ENCODE peak calls at places on chromosomes 2 and 18, in four cellular contexts. D is fibroblast of mammary gland, U is epithelial cell of esophagus, V is fibroblast of pulmonary artery. O is an unnamed sample.

GRCh38 chr2:235095569-235095968 is 143.8 kb downstream of the SH3BP4 start:
- DNase-seq in D (peak), U (peak), V (peak), O (peak)

GRCh38 chr2:146853741-146854444 is 990.9 kb upstream of the ACVR2A start:
- DNase-seq in D (peak), U (peak), V (peak), O (peak)

GRCh38 chr18:3447035-3447894 is 2.7 kb upstream of the TGIF1 start:
- DNase-seq in D (peak), U (peak), V (peak), O (peak)

GRCh38 chr18:6488956-6489355 is 74.2 kb upstream of the L3MBTL4 start:
- DNase-seq in D (peak), U (no peak), V (no peak), O (no peak)

GRCh38 chr2:218217366-218218309 is 649 bp downstream of the ARPC2 start:
- DNase-seq in D (no peak), U (peak), V (peak), O (peak)

GRCh38 chr18:46324556-46324955 is 220.4 kb downstream of the HAUS1 start:
- DNase-seq in D (peak), U (peak), V (peak), O (peak)

GRCh38 chr2:191318729-191319078 is 73.5 kb downstream of the MYO1B start:
- DNase-seq in D (peak), U (peak), V (peak), O (peak)

GRCh38 chr2:224194161-224194560 is 155.1 kb upstream of the SERPINE2 start:
- DNase-seq in D (no peak), U (peak), V (no peak), O (no peak)

GRCh38 chr2:120430957-120431356 is 85.0 kb downstream of the INHBB start:
- DNase-seq in D (no peak), U (no peak), V (no peak), O (no peak)

GRCh38 chr2:65918760-65919187 is 486.4 kb upstream of the SPRED2 start:
- DNase-seq in D (no peak), U (peak), V (no peak), O (no peak)

GRCh38 chr2:3377279-3377611 is 373 bp downstream of the EIPR1 start:
- DNase-seq in D (peak), U (peak), V (peak), O (peak)

GRCh38 chr18:76456823-76457222 is 38.2 kb downstream of the ZNF516 start:
- DNase-seq in D (no peak), U (no peak), V (no peak), O (no peak)

GRCh38 chr2:38128653-38129052 is 52.7 kb upstream of the CYP1B1 start:
- DNase-seq in D (peak), U (no peak), V (peak), O (peak)

GRCh38 chr18:44807766-44808165 is 127.1 kb downstream of the SETBP1 start:
- DNase-seq in D (no peak), U (no peak), V (no peak), O (no peak)

GRCh38 chr2:2834105-2834504 is 503.0 kb upstream of the MYT1L start:
- DNase-seq in D (no peak), U (no peak), V (no peak), O (no peak)

GRCh38 chr2:121567957-121568409 is 37.3 kb downstream of the RNU4ATAC start:
- DNase-seq in D (peak), U (no peak), V (no peak), O (no peak)

GRCh38 chr2:111638274-111638877 is 245.6 kb downstream of the ANAPC1 start:
- DNase-seq in D (no peak), U (no peak), V (no peak), O (no peak)

GRCh38 chr2:69997296-69998184 is 36.1 kb upstream of the ASPRV1 start:
- DNase-seq in D (peak), U (peak), V (peak), O (peak)

GRCh38 chr2:235030126-235030525 is 78.3 kb downstream of the SH3BP4 start:
- DNase-seq in D (no peak), U (no peak), V (no peak), O (no peak)

GRCh38 chr2:176755537-176756135 is 457.0 kb upstream of the HNRNPA3 start:
- DNase-seq in D (no peak), U (no peak), V (no peak), O (no peak)

GRCh38 chr2:237556773-237557632 is 9.4 kb upstream of the PRLH start:
- DNase-seq in D (no peak), U (no peak), V (no peak), O (no peak)
- H3K4me3 ChIP-seq in D (no peak), U (no peak), V (no peak), O (no peak)

GRCh38 chr2:136801628-136802027 is 36.3 kb downstream of the THSD7B start:
- DNase-seq in D (no peak), U (no peak), V (no peak), O (no peak)

DNA sequence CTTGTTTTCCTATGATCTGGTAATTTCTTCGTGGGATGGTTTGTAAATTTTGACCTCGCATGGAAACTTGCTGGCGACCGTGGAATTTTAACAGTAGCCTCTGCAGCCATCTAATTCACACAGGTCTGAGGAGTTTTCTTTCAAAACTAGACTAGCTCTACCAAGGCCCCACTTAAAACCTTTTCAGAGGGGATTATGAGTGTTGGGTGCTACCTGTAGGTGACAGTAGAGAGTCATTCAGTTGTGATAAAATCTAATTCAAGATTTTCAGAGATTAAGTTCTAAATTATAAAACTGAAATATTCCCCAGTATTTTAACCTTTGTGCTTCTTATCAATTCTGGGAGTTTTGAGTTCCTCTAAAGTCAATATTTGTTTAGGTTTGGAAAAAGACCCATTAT is 31.0 kb downstream of the THSD7B start:
- DNase-seq in D (no peak), U (no peak), V (no peak), O (no peak)
- TF ChIP-seq CTCF in D (no peak), U (no peak), V (no peak), O (no peak)

DNA sequence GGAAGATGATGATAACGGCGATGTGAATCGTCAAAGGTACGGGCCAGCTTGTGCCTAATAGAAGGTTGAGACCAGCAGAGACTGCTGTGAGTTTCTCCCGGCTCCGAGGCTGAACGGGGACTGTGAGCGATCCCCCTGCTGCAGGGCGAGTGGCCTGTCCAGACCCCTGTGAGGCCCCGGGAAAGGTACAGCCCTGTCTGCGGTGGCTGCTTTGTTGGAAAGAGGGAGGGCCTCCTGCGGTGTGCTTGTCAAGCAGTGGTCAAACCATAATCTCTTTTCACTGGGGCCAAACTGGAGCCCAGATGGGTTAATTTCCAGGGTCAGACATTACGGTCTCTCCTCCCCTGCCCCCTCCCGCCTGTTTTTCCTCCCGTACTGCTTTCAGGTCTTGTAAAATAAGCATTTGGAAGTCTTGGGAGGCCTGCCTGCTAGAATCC is 3.0 kb downstream of the FZD7 start:
- DNase-seq in D (peak), U (no peak), V (no peak), O (no peak)
- H3K4me3 ChIP-seq in D (peak), U (no peak), V (no peak), O (peak)

DNA sequence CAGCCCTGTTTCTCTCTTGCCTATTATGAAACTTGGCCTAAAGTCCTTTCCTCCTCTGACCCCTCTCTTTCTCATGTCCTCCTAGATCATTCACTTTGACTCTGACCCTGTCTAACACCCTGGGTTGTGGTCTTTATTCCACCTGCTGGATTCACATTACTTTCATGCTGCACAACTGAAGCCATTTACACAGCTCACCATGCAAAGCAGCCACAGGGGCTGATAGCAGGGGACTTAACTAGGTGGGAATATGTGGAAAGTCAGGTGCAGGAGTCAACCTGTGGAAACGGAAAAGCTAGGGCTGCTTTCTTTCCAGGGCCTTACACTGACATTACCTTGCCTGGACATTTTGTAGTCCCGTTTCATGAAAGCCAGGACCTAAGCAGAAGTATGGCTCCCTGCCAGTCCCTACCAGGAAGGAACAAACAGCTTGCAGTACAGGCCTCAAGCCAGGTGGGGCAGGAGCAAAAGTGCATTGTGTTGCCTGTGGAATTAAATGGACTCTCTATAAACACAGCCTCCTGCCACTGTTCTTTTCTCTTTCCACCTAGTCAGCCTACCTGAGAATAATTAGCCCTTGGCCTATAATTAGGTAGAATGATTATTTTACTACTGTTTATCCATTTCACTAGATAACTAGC is 11.8 kb downstream of the MAPRE3 start:
- DNase-seq in D (peak), U (peak), V (peak), O (no peak)
- TF ChIP-seq CTCF in D (peak), U (peak), V (peak), O (peak)

GRCh38 chr2:10078704-10079191 is 1.5 kb downstream of the CYS1 start:
- DNase-seq in D (no peak), U (no peak), V (peak), O (peak)
- H3K4me3 ChIP-seq in D (no peak), U (no peak), V (peak), O (peak)

GRCh38 chr2:29343830-29344229 is 228.6 kb downstream of the CLIP4 start:
- DNase-seq in D (no peak), U (peak), V (no peak), O (no peak)

GRCh38 chr2:29345236-29345635 is 230.0 kb downstream of the CLIP4 start:
- DNase-seq in D (no peak), U (no peak), V (no peak), O (no peak)

GRCh38 chr2:29349316-29350030 is 234.3 kb downstream of the CLIP4 start:
- DNase-seq in D (no peak), U (no peak), V (no peak), O (no peak)

DNA sequence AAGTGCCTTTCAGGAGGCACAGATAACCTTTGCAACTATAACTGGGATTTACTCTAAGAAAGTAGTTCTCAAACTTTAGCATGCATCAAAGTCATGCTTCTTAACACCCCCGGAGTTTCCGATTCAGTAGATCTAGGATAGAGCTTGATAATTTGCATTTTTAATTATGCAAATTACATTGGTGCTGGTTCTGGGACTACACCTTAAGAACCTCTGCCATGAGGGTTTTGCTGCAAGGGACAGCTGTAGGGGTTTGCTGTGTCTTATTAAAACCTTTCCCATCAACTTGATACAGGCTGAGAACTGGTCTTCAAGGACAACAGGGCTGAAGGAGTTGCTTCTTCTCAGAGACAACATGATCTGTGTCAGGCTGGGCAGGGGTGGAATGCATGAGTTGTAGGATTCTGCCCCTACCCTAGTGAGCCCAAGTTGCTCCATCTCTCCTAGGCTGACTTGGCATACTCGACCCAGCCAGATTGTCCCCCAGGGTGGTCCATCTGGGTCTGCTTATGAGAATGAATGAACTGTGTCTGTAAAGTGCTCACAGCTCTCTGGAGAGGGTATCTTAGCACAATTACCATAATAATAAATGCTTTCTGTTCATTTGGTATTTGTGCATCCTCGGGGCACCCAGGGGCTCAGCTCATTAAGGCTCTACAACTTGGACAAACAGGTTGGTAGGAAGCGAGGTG is 232.7 kb downstream of the CLIP4 start:
- DNase-seq in D (no peak), U (no peak), V (no peak), O (no peak)
- TF ChIP-seq CTCF in D (no peak), U (no peak), V (no peak), O (no peak)

GRCh38 chr2:192487636-192488035 is 292.9 kb upstream of the TMEFF2 start:
- DNase-seq in D (no peak), U (no peak), V (no peak), O (no peak)
- H3K4me3 ChIP-seq in D (no peak), U (no peak), V (no peak), O (no peak)

DNA sequence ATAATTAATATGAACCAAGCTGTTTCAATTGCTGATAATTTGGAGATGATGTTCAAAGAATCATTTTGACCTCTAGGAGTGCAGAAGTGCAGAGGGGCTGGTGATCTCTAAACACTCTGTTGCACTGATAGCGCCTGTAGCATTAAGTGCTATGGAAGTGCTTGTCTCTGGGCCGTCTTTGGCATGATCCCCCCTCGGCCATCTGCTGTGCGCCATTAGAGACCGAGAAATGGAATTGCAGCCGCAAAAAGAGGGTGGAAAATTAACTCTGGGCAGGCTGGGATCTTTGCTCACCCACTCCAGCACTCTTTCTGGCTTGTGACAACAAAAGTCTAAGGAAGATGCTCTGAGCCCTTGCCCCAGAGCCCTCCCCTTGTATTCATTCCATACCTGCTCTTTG is 23.4 kb downstream of the AKAIN1 start:
- DNase-seq in D (no peak), U (no peak), V (no peak), O (no peak)
- TF ChIP-seq CTCF in D (no peak), U (no peak), V (no peak), O (no peak)

GRCh38 chr2:231397011-231397927 is 1.8 kb downstream of the B3GNT7 start:
- DNase-seq in D (no peak), U (no peak), V (no peak), O (no peak)
- H3K4me3 ChIP-seq in D (no peak), U (no peak), V (no peak), O (no peak)

GRCh38 chr2:173667415-173667814 is 297.8 kb downstream of the SP3 start:
- DNase-seq in D (peak), U (peak), V (peak), O (no peak)
- TF ChIP-seq CTCF in D (peak), U (peak), V (peak), O (peak)

O was measured in AG10803.